ENCODE peak calls at places on chromosome 11, in seven cellular contexts. One of them, this sample, is unnamed.
A peak's percentile ranks its signal among the peaks of the same experiment; 100 is the strongest.

GRCh38 chr11:64288353-64288750 is 2.7 kb downstream of the GPR137 start:
- DNase-seq in HCT116: no peak
- DNase-seq in HepG2: no peak
- DNase-seq in stomach: no peak
- DNase-seq in ovary: no peak
- DNase-seq in heart left ventricle: no peak
- DNase-seq in thoracic aorta: no peak
- DNase-seq in this sample: no peak

GRCh38 chr11:84675631-84676030 is 951.5 kb downstream of the DLG2 start:
- DNase-seq in HCT116: no peak
- DNase-seq in heart left ventricle: no peak
- DNase-seq in thoracic aorta: no peak
- DNase-seq in stomach: no peak
- DNase-seq in ovary: no peak
- DNase-seq in HepG2: no peak
- DNase-seq in this sample: no peak

GRCh38 chr11:63873381-63873780 is 34.5 kb downstream of the MARK2 start:
- DNase-seq in HepG2: no peak
- DNase-seq in HCT116: no peak
- DNase-seq in stomach: no peak
- DNase-seq in heart left ventricle: no peak
- DNase-seq in ovary: no peak
- DNase-seq in thoracic aorta: no peak
- DNase-seq in this sample: no peak

GRCh38 chr11:103935219-103935618 is 101.2 kb upstream of the DDI1 start:
- DNase-seq in stomach: no peak
- DNase-seq in HCT116: no peak
- DNase-seq in ovary: no peak
- DNase-seq in thoracic aorta: no peak
- DNase-seq in HepG2: no peak
- DNase-seq in heart left ventricle: no peak
- DNase-seq in this sample: no peak

GRCh38 chr11:20719821-20720220 is 50.4 kb downstream of the NELL1 start:
- DNase-seq in stomach: no peak
- DNase-seq in thoracic aorta: no peak
- DNase-seq in HCT116: no peak
- DNase-seq in HepG2: no peak
- DNase-seq in heart left ventricle: no peak
- DNase-seq in ovary: no peak
- DNase-seq in this sample: no peak

GRCh38 chr11:119594639-119595249 is 134.3 kb downstream of the NECTIN1 start:
- DNase-seq in stomach: no peak
- DNase-seq in HCT116: no peak
- DNase-seq in HepG2: peak; percentile 23
- DNase-seq in ovary: no peak
- DNase-seq in heart left ventricle: no peak
- DNase-seq in thoracic aorta: no peak
- DNase-seq in this sample: no peak

GRCh38 chr11:9516113-9516512 is 55.3 kb downstream of the ZNF143 start:
- DNase-seq in HCT116: no peak
- DNase-seq in heart left ventricle: no peak
- DNase-seq in HepG2: no peak
- DNase-seq in thoracic aorta: no peak
- DNase-seq in ovary: no peak
- DNase-seq in stomach: no peak
- DNase-seq in this sample: no peak

GRCh38 chr11:95922536-95923440 is 1.1 kb downstream of the MTMR2 start:
- DNase-seq in HepG2: no peak
- DNase-seq in thoracic aorta: no peak
- DNase-seq in ovary: no peak
- DNase-seq in HCT116: no peak
- DNase-seq in heart left ventricle: no peak
- DNase-seq in stomach: no peak
- DNase-seq in this sample: no peak

GRCh38 chr11:121248496-121248895 is 44.1 kb upstream of the SC5D start:
- DNase-seq in HepG2: no peak
- DNase-seq in heart left ventricle: no peak
- DNase-seq in stomach: no peak
- DNase-seq in ovary: no peak
- DNase-seq in HCT116: no peak
- DNase-seq in thoracic aorta: no peak
- DNase-seq in this sample: no peak

GRCh38 chr11:76008474-76008873 is 193.5 kb downstream of the UVRAG start:
- DNase-seq in HepG2: no peak
- DNase-seq in stomach: no peak
- DNase-seq in heart left ventricle: no peak
- DNase-seq in thoracic aorta: no peak
- DNase-seq in ovary: no peak
- DNase-seq in HCT116: no peak
- DNase-seq in this sample: no peak

DNA sequence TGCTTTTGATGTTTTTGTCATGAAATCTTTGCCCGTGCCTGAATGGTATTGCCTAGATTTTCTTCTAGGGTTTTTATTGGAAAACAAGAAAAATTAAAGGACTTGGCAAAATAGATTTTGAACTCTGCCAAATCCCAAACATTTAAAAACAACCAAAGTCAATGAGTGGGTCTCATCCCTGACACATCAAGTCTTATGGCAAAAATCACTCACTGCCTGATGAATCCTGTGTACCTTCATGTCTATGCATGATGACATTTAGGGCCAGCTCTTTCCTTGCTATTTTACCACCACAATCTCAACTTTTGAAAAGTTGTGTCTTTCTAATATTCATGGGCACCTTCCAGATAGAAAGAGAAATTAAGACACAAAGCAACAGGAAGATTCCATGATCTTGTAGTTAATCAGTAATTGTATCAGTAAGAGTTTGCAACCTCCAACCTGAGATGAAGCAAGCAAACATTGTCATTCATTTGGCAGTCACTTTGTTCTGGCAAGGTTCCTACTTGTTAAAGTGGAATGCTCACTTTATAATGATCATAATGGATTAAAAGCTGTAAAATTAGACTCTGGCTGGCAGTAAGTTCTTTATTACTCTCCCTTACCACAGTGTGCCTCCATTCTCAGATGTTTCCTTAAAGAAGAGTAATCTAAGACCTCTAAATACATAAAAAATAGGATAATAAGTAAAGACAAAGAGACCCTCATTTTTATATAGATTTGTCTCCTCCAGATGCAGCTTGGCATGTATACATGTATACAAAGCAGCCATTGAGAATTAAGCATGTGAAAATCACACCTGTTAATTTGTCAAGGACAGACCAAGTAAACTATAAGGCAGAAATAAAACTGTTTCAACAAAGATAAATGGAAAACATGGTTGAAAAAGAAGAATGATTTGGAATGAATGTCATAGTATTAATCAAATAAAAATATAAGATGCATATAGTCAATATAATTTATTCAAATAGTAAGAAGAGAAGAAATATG is 51.6 kb downstream of the ETS1 start:
- DNase-seq in ovary: no peak
- DNase-seq in heart left ventricle: no peak
- DNase-seq in HepG2: no peak
- DNase-seq in HCT116: no peak
- DNase-seq in thoracic aorta: no peak
- DNase-seq in stomach: no peak
- DNase-seq in this sample: no peak
- TF ChIP-seq CTCF in ovary: no peak
- TF ChIP-seq CTCF in heart left ventricle: no peak
- TF ChIP-seq CTCF in HepG2: no peak
- TF ChIP-seq CTCF in HCT116: no peak
- TF ChIP-seq CTCF in thoracic aorta: no peak
- TF ChIP-seq CTCF in stomach: no peak
- TF ChIP-seq CTCF in this sample: no peak

GRCh38 chr11:94870422-94870821 is 102.3 kb downstream of the AMOTL1 start:
- DNase-seq in HCT116: no peak
- DNase-seq in ovary: no peak
- DNase-seq in thoracic aorta: no peak
- DNase-seq in stomach: no peak
- DNase-seq in HepG2: no peak
- DNase-seq in heart left ventricle: no peak
- DNase-seq in this sample: no peak
- H3K36me3 ChIP-seq in HCT116: no peaks in the 10 kb centered on the region
- H3K36me3 ChIP-seq in ovary: no peaks in the 10 kb centered on the region
- H3K36me3 ChIP-seq in thoracic aorta: peaks cover 42% of the 10 kb centered on the region
- H3K36me3 ChIP-seq in stomach: peaks cover 87% of the 10 kb centered on the region
- H3K36me3 ChIP-seq in HepG2: no peaks in the 10 kb centered on the region
- H3K36me3 ChIP-seq in heart left ventricle: peaks cover 96% of the 10 kb centered on the region
- H3K36me3 ChIP-seq in this sample: peaks cover 83% of the 10 kb centered on the region

DNA sequence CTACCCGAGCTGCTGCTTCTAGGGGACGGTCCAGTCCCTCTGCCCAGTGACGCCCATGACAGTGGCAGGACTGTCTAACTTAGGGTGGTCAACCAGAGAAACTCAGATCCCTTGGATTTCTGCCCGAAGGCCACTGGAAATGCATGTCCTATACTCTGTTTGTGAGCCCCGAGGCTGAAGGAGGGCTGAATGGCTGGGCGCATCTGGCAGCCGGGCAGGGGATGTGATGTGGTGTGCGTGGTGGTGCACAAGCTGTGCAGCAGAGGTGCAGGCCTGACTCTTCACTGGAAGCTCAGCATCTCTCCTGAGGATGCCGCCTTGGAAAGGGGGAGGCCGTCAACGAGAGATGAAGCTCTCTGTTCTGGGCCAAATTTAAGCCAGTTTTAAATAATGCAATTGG is 118.8 kb upstream of the B3GAT1 start:
- DNase-seq in HCT116: no peak
- DNase-seq in heart left ventricle: no peak
- DNase-seq in ovary: no peak
- DNase-seq in thoracic aorta: no peak
- DNase-seq in HepG2: no peak
- DNase-seq in stomach: no peak
- DNase-seq in this sample: no peak
- H3K9me3 ChIP-seq in HCT116: no peaks in the 10 kb centered on the region
- H3K9me3 ChIP-seq in heart left ventricle: no peaks in the 10 kb centered on the region
- H3K9me3 ChIP-seq in ovary: no peaks in the 10 kb centered on the region
- H3K9me3 ChIP-seq in thoracic aorta: no peaks in the 10 kb centered on the region
- H3K9me3 ChIP-seq in HepG2: no peaks in the 10 kb centered on the region
- H3K9me3 ChIP-seq in stomach: no peaks in the 10 kb centered on the region
- H3K9me3 ChIP-seq in this sample: no peaks in the 10 kb centered on the region

GRCh38 chr11:117171648-117172051 is 6.9 kb upstream of the SIDT2 start:
- DNase-seq in HepG2: no peak
- DNase-seq in HCT116: no peak
- DNase-seq in stomach: peak; percentile 17
- DNase-seq in heart left ventricle: no peak
- DNase-seq in ovary: no peak
- DNase-seq in thoracic aorta: no peak
- DNase-seq in this sample: no peak

GRCh38 chr11:117172678-117173421 is 5.7 kb upstream of the SIDT2 start:
- DNase-seq in ovary: no peak
- DNase-seq in stomach: peak; percentile 24
- DNase-seq in HepG2: no peak
- DNase-seq in HCT116: no peak
- DNase-seq in thoracic aorta: no peak
- DNase-seq in heart left ventricle: no peak
- DNase-seq in this sample: no peak

GRCh38 chr11:117171007-117171647 is 7.4 kb upstream of the SIDT2 start:
- DNase-seq in HCT116: no peak
- DNase-seq in stomach: peak; percentile 18
- DNase-seq in heart left ventricle: no peak
- DNase-seq in ovary: no peak
- DNase-seq in HepG2: no peak
- DNase-seq in thoracic aorta: no peak
- DNase-seq in this sample: no peak

GRCh38 chr11:117170210-117170609 is 8.3 kb upstream of the SIDT2 start:
- DNase-seq in heart left ventricle: no peak
- DNase-seq in HCT116: no peak
- DNase-seq in HepG2: no peak
- DNase-seq in thoracic aorta: no peak
- DNase-seq in stomach: no peak
- DNase-seq in ovary: no peak
- DNase-seq in this sample: no peak

DNA sequence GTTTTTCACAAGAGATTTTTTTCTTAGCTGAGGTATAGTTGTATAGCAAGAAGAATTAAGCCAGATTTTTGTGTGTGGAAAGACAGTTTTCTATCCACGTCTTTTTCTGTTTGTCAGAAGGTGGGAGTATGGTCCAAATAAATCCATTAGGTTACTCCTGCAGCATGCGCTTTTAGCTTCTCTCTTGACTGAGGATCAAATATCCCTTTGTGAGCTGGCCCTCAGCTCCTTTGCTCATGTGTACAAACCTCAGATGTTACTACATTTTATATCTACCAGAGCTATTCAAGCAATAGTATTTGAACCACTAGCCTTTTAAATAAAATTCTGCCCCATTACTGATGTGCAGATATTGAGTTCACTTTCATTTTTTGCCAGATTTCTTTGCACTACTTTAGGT is 8.8 kb upstream of the SIDT2 start:
- DNase-seq in HepG2: no peak
- DNase-seq in ovary: no peak
- DNase-seq in thoracic aorta: no peak
- DNase-seq in stomach: no peak
- DNase-seq in heart left ventricle: no peak
- DNase-seq in HCT116: no peak
- DNase-seq in this sample: no peak
- TF ChIP-seq CTCF in HepG2: no peak
- TF ChIP-seq CTCF in ovary: no peak
- TF ChIP-seq CTCF in thoracic aorta: no peak
- TF ChIP-seq CTCF in stomach: no peak
- TF ChIP-seq CTCF in heart left ventricle: no peak
- TF ChIP-seq CTCF in HCT116: no peak
- TF ChIP-seq CTCF in this sample: no peak

GRCh38 chr11:66692871-66693331 is 15.2 kb upstream of the RBM4B start:
- DNase-seq in HCT116: no peak
- DNase-seq in heart left ventricle: no peak
- DNase-seq in ovary: no peak
- DNase-seq in HepG2: no peak
- DNase-seq in thoracic aorta: no peak
- DNase-seq in stomach: no peak
- DNase-seq in this sample: no peak

GRCh38 chr11:66693356-66694055 is 15.8 kb upstream of the RBM4B start:
- DNase-seq in ovary: no peak
- DNase-seq in heart left ventricle: no peak
- DNase-seq in thoracic aorta: no peak
- DNase-seq in stomach: no peak
- DNase-seq in HCT116: no peak
- DNase-seq in HepG2: no peak
- DNase-seq in this sample: no peak

GRCh38 chr11:66694732-66695207 is 17.1 kb upstream of the RBM4B start:
- DNase-seq in HCT116: peak; percentile 96
- DNase-seq in thoracic aorta: peak; percentile 76
- DNase-seq in ovary: peak; percentile 85
- DNase-seq in stomach: peak; percentile 93
- DNase-seq in heart left ventricle: peak; percentile 91
- DNase-seq in HepG2: peak; percentile 96
- DNase-seq in this sample: peak; percentile 95

GRCh38 chr11:66692446-66692845 is 14.8 kb upstream of the RBM4B start:
- DNase-seq in HCT116: no peak
- DNase-seq in thoracic aorta: no peak
- DNase-seq in HepG2: no peak
- DNase-seq in heart left ventricle: no peak
- DNase-seq in stomach: no peak
- DNase-seq in ovary: no peak
- DNase-seq in this sample: no peak

DNA sequence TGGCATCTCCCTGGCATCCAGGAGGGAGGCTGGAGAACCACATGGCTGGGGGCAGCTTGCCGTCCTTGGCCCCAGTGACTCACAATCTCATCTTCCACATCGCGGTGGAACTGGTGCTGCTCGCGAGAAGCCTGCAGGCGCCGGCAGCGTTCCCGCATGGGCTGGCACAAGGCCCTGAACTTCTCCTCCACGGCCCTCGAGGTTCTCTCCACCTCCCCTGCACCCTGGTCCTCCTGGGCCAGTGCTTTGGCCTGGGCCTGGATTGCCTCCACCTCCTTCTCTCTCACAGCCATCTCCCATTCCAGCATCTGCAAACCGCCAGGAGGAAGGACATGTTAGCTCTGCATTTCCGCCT is 16.3 kb upstream of the RBM4B start:
- DNase-seq in HepG2: no peak
- DNase-seq in HCT116: no peak
- DNase-seq in stomach: no peak
- DNase-seq in thoracic aorta: no peak
- DNase-seq in heart left ventricle: no peak
- DNase-seq in ovary: no peak
- DNase-seq in this sample: no peak
- H3K36me3 ChIP-seq in HepG2: no peaks in the 10 kb centered on the region
- H3K36me3 ChIP-seq in HCT116: no peaks in the 10 kb centered on the region
- H3K36me3 ChIP-seq in stomach: no peaks in the 10 kb centered on the region
- H3K36me3 ChIP-seq in thoracic aorta: no peaks in the 10 kb centered on the region
- H3K36me3 ChIP-seq in heart left ventricle: no peaks in the 10 kb centered on the region
- H3K36me3 ChIP-seq in ovary: no peaks in the 10 kb centered on the region
- H3K36me3 ChIP-seq in this sample: peaks cover 95% of the 10 kb centered on the region

This sample was measured in WERI-Rb-1.